ENCODE peak calls at places on chromosomes 5 and 9, in four cellular contexts. A is fibroblast of pulmonary artery; X is kidney tubule cell; V is activated T-cell treated with anti-CD3 and anti-CD28 coated beads, Interleukin-2, amount 50 U/mL, for 1 hour. O is an unnamed sample.

GRCh38 chr9:119003218-119003617 is 366.0 kb downstream of the BRINP1 start:
- DNase-seq in X (peak; percentile 90), A (no peak), V (no peak), O (peak; percentile 29)

GRCh38 chr5:157520911-157521703 is 54.5 kb downstream of the ADAM19 start:
- DNase-seq in X (peak; percentile 13), A (peak; percentile 89), V (no peak), O (no peak)

GRCh38 chr5:9480499-9480898 is 65.4 kb downstream of the SEMA5A start:
- DNase-seq in A (no peak), X (no peak), V (no peak), O (no peak)

GRCh38 chr5:73122875-73123810 is 2.8 kb downstream of the TMEM171 start:
- DNase-seq in V (no peak), X (no peak), A (peak; percentile 87), O (peak; percentile 54)

GRCh38 chr5:66193419-66193818 is 49.3 kb downstream of the SREK1 start:
- DNase-seq in X (no peak), V (no peak), A (no peak), O (no peak)

GRCh38 chr5:119255571-119256356 is 100.1 kb upstream of the TNFAIP8 start:
- DNase-seq in V (no peak), X (peak; percentile 52), A (peak; percentile 17), O (no peak)

GRCh38 chr5:88663793-88664216 is 219.2 kb downstream of the MEF2C start:
- DNase-seq in X (no peak), A (no peak), V (no peak), O (peak; percentile 74)

GRCh38 chr9:76180541-76180940 is 213.7 kb downstream of the RFK start:
- DNase-seq in V (no peak), X (peak; percentile 71), A (peak; percentile 69), O (peak; percentile 71)

GRCh38 chr5:178318893-178319292 is 86.3 kb upstream of the PHYKPL start:
- DNase-seq in V (no peak), A (no peak), X (no peak), O (no peak)

GRCh38 chr9:38363589-38363925 is 28.9 kb upstream of the ALDH1B1 start:
- DNase-seq in A (no peak), V (no peak), X (no peak), O (no peak)

GRCh38 chr5:106408141-106408540 is 1262.6 kb downstream of the EFNA5 start:
- DNase-seq in V (no peak), A (peak; percentile 21), X (no peak), O (no peak)

GRCh38 chr5:75510417-75510835 is 1.0 kb downstream of the CERT1 start:
- DNase-seq in X (no peak), V (no peak), A (peak; percentile 43), O (peak; percentile 38)

GRCh38 chr5:154871732-154872131 is 13.3 kb downstream of the CNOT8 start:
- DNase-seq in X (no peak), A (no peak), V (no peak), O (no peak)